ENCODE peak calls at places on chromosome 14, in seven cellular contexts. T is ureter, L is HEK293T, R is esophagus muscularis mucosa, Y is tibial artery, J is kidney tubule cell, G is GM06990. O is an unnamed sample.

GRCh38 chr14:101025131-101025530 is 121.6 kb upstream of the RTL1 start:
- DNase-seq in T (no peak), L (no peak), R (no peak), Y (no peak), J (no peak), G (no peak), O (no peak)

GRCh38 chr14:99578541-99579044 is 25.4 kb downstream of the CCDC85C start:
- DNase-seq in T (no peak), L (no peak), R (no peak), Y (no peak), J (no peak), G (no peak), O (no peak)

GRCh38 chr14:95619785-95620417 is 66.3 kb upstream of the TCL1B start:
- DNase-seq in T (no peak), L (no peak), R (no peak), Y (no peak), J (no peak), G (no peak), O (no peak)

GRCh38 chr14:64220466-64220865 is 73.7 kb downstream of the ESR2 start:
- DNase-seq in T (no peak), L (no peak), R (no peak), Y (no peak), J (no peak), G (no peak), O (no peak)

GRCh38 chr14:30893819-30894218 is 19.5 kb downstream of the COCH start:
- DNase-seq in T (no peak), L (no peak), R (no peak), Y (no peak), J (no peak), G (no peak), O (no peak)

GRCh38 chr14:51869426-51870113 is 9.2 kb downstream of the GNG2 start:
- DNase-seq in T (no peak), L (no peak), R (no peak), Y (no peak), J (no peak), G (peak), O (no peak)

GRCh38 chr14:34933301-34933700 is 49.5 kb upstream of the SRP54 start:
- DNase-seq in T (no peak), L (no peak), R (no peak), Y (no peak), J (no peak), G (no peak), O (no peak)

GRCh38 chr14:78399316-78399889 is 229.2 kb downstream of the NRXN3 start:
- DNase-seq in T (no peak), L (no peak), R (no peak), Y (no peak), J (peak), G (no peak), O (no peak)

GRCh38 chr14:25003537-25003936 is 46.4 kb downstream of the STXBP6 start:
- DNase-seq in T (no peak), L (no peak), R (no peak), Y (no peak), J (peak), G (no peak), O (no peak)

GRCh38 chr14:105080161-105080560 is 14.9 kb upstream of the GPR132 start:
- DNase-seq in T (no peak), L (no peak), R (no peak), Y (peak), J (no peak), G (no peak), O (no peak)

GRCh38 chr14:75558440-75558839 is 20.0 kb upstream of the FLVCR2 start:
- DNase-seq in T (no peak), L (no peak), R (no peak), Y (no peak), J (no peak), G (no peak), O (no peak)

GRCh38 chr14:41606249-41607118 is at the start of gene LRFN5:
- DNase-seq in T (no peak), L (peak), R (no peak), Y (no peak), J (peak), G (no peak), O (no peak)

GRCh38 chr14:95197498-95198010 is 40.2 kb upstream of the DICER1 start:
- DNase-seq in T (no peak), L (no peak), R (no peak), Y (no peak), J (peak), G (no peak), O (no peak)

GRCh38 chr14:91300957-91301356 is 56.5 kb upstream of the GPR68 start:
- DNase-seq in T (no peak), L (no peak), R (no peak), Y (no peak), J (no peak), G (no peak), O (no peak)

GRCh38 chr14:24838945-24839616 is 205.1 kb upstream of the GZMB start:
- DNase-seq in T (no peak), L (no peak), R (no peak), Y (no peak), J (no peak), G (no peak), O (no peak)

GRCh38 chr14:68146812-68147211 is 327.2 kb downstream of the RAD51B start:
- DNase-seq in T (no peak), L (no peak), R (no peak), Y (peak), J (peak), G (no peak), O (no peak)

GRCh38 chr14:91400696-91401095 is 16.9 kb downstream of the CCDC88C start:
- DNase-seq in T (no peak), L (no peak), R (no peak), Y (no peak), J (peak), G (no peak), O (no peak)

GRCh38 chr14:100072783-100073346 is 7.6 kb downstream of the EVL start:
- DNase-seq in T (peak), L (no peak), R (no peak), Y (no peak), J (peak), G (peak), O (no peak)

GRCh38 chr14:75995372-75996041 is 9.9 kb downstream of the IFT43 start:
- DNase-seq in T (peak), L (no peak), R (no peak), Y (peak), J (no peak), G (no peak), O (no peak)

GRCh38 chr14:58298477-58298879 is at the start of gene ARID4A:
- DNase-seq in T (no peak), L (no peak), R (peak), Y (peak), J (no peak), G (no peak), O (no peak)

GRCh38 chr14:88750945-88751344 is 41.8 kb downstream of the EML5 start:
- DNase-seq in T (no peak), L (no peak), R (no peak), Y (no peak), J (no peak), G (no peak), O (no peak)

GRCh38 chr14:81559385-81559784 is 25.7 kb upstream of the SEL1L start:
- DNase-seq in T (no peak), L (no peak), R (no peak), Y (no peak), J (no peak), G (no peak), O (no peak)

GRCh38 chr14:75434557-75435248 is 6.9 kb downstream of the JDP2 start:
- DNase-seq in T (no peak), L (no peak), R (no peak), Y (no peak), J (no peak), G (no peak), O (no peak)

GRCh38 chr14:99687284-99688209 is 3.4 kb downstream of the CYP46A1 start:
- DNase-seq in T (peak), L (no peak), R (no peak), Y (no peak), J (peak), G (no peak), O (no peak)